ENCODE peak calls at places on chromosomes 6 and 20, in seven cellular contexts. Q is stimulated activated CD4-positive, alpha-beta T cell treated with anti-CD3 and anti-CD28 coated beads, Interleukin-1b, Interleukin-23, amount 100 ng/mL, for 1 hour; H is activated CD4-positive, alpha-beta T cell treated with anti-CD3 and anti-CD28 coated beads, Interleukin-2, amount 50 U/mL, for 4 hours; C is heart left ventricle; L is A172; Y is psoas muscle; J is WTC11. V is an unnamed sample.

GRCh38 chr6:145508107-145508506 is 227.2 kb downstream of the EPM2A start:
- DNase-seq in H (no peak), Y (no peak), Q (no peak), L (no peak), C (no peak), J (peak; percentile 16), V (no peak)

GRCh38 chr6:54267798-54268197 is 40.4 kb upstream of the TINAG start:
- DNase-seq in Y (no peak), Q (no peak), J (peak; percentile 24), L (peak; percentile 45), H (no peak), C (no peak), V (no peak)

GRCh38 chr20:36061754-36062153 is 92.8 kb upstream of the EPB41L1 start:
- DNase-seq in J (no peak), C (no peak), Q (no peak), H (no peak), L (no peak), Y (peak; percentile 32), V (no peak)

GRCh38 chr6:10414766-10415592 is at the start of gene TFAP2A:
- DNase-seq in H (no peak), Q (no peak), C (no peak), L (peak; percentile 94), Y (no peak), J (peak; percentile 70), V (no peak)

GRCh38 chr6:65126667-65127066 is 580.4 kb downstream of the EYS start:
- DNase-seq in J (no peak), H (no peak), Q (no peak), L (no peak), Y (no peak), C (no peak), V (no peak)

GRCh38 chr6:75386050-75386770 is 101.6 kb upstream of the TMEM30A start:
- DNase-seq in J (no peak), Y (no peak), H (no peak), L (no peak), Q (no peak), C (no peak), V (no peak)

GRCh38 chr6:25599516-25600060 is 52.4 kb upstream of the SCGN start:
- DNase-seq in C (no peak), L (no peak), Q (no peak), J (no peak), H (no peak), Y (no peak), V (no peak)

GRCh38 chr20:57223648-57224489 is 42.6 kb downstream of the BMP7 start:
- DNase-seq in Q (no peak), J (no peak), C (no peak), L (no peak), H (no peak), Y (peak; percentile 66), V (no peak)

GRCh38 chr6:45003961-45004360 is 324.2 kb upstream of the RUNX2 start:
- DNase-seq in C (no peak), Q (no peak), L (no peak), Y (no peak), H (no peak), J (no peak), V (no peak)

GRCh38 chr20:2756056-2756611 is 44.3 kb downstream of the CPXM1 start:
- DNase-seq in J (peak; percentile 77), C (no peak), H (no peak), L (peak; percentile 40), Q (no peak), Y (no peak), V (no peak)

GRCh38 chr6:138242987-138243592 is 24.8 kb upstream of the PBOV1 start:
- DNase-seq in Q (no peak), C (no peak), J (no peak), Y (no peak), H (no peak), L (no peak), V (no peak)

GRCh38 chr6:109166643-109167042 is 71.3 kb downstream of the CEP57L1 start:
- DNase-seq in L (no peak), H (no peak), Y (no peak), C (no peak), J (no peak), Q (no peak), V (no peak)

GRCh38 chr20:20259534-20259933 is 108.4 kb upstream of the INSM1 start:
- DNase-seq in C (no peak), Y (no peak), J (no peak), L (peak; percentile 16), Q (no peak), H (no peak), V (no peak)

GRCh38 chr20:56631318-56631989 is 2.3 kb downstream of the TFAP2C start:
- DNase-seq in Y (no peak), L (no peak), C (no peak), Q (no peak), H (no peak), J (peak; percentile 29), V (no peak)

GRCh38 chr6:161305860-161306259 is 32.0 kb upstream of the AGPAT4 start:
- DNase-seq in H (no peak), Q (no peak), J (no peak), C (no peak), Y (no peak), L (no peak), V (no peak)

GRCh38 chr6:57021086-57021720 is 25.3 kb upstream of the KIAA1586 start:
- DNase-seq in H (no peak), J (no peak), Y (no peak), L (peak; percentile 35), Q (no peak), C (no peak), V (peak; percentile 14)

GRCh38 chr6:141321486-141322347 is 811.0 kb upstream of the GJE1 start:
- DNase-seq in Y (no peak), J (no peak), C (no peak), Q (no peak), L (no peak), H (no peak), V (no peak)

GRCh38 chr6:41791306-41791705 is 3.8 kb downstream of the TOMM6 start:
- DNase-seq in J (no peak), C (no peak), L (no peak), H (no peak), Q (no peak), Y (no peak), V (no peak)

GRCh38 chr6:79065232-79065631 is 12.8 kb downstream of the PHIP start:
- DNase-seq in H (no peak), C (no peak), J (no peak), L (no peak), Q (no peak), Y (no peak), V (no peak)

GRCh38 chr6:154791561-154792317 is 58.5 kb downstream of the SCAF8 start:
- DNase-seq in Q (no peak), H (no peak), C (no peak), J (no peak), Y (no peak), L (no peak), V (no peak)

GRCh38 chr6:156731436-156731835 is 45.7 kb upstream of the ARID1B start:
- DNase-seq in C (no peak), L (peak; percentile 51), J (no peak), H (no peak), Q (no peak), Y (no peak), V (no peak)

GRCh38 chr6:138805431-138805830 is 9.5 kb downstream of the ECT2L start:
- DNase-seq in Q (no peak), Y (peak; percentile 34), H (no peak), L (no peak), C (no peak), J (no peak), V (no peak)

GRCh38 chr20:60283281-60283680 is 325.1 kb downstream of the CDH26 start:
- DNase-seq in C (no peak), Q (no peak), J (no peak), L (no peak), H (no peak), Y (no peak), V (no peak)

GRCh38 chr6:156699017-156699421 is 78.2 kb upstream of the ARID1B start:
- DNase-seq in Q (no peak), L (peak; percentile 64), H (no peak), C (no peak), J (no peak), Y (no peak), V (no peak)

GRCh38 chr6:170244721-170245201 is 46.1 kb downstream of the DLL1 start:
- DNase-seq in J (peak; percentile 33), C (no peak), Q (no peak), H (no peak), Y (no peak), L (no peak), V (no peak)

GRCh38 chr6:110053395-110054240 is 75.5 kb downstream of the GPR6 start:
- DNase-seq in H (no peak), C (no peak), J (no peak), Q (no peak), Y (no peak), L (peak; percentile 77), V (peak; percentile 9)

GRCh38 chr20:59955131-59955796 is 3.0 kb upstream of the CDH26 start:
- DNase-seq in H (no peak), J (no peak), C (no peak), Y (no peak), L (peak; percentile 11), Q (no peak), V (no peak)

GRCh38 chr6:43242908-43243648 is at the start of gene TTBK1:
- DNase-seq in H (no peak), C (no peak), Y (no peak), J (peak; percentile 51), L (no peak), Q (no peak), V (no peak)

GRCh38 chr6:20403080-20403765 is 1.5 kb downstream of the E2F3 start:
- DNase-seq in H (peak; percentile 91), J (peak; percentile 87), C (peak; percentile 96), L (peak; percentile 72), Y (peak; percentile 89), Q (peak; percentile 79), V (peak; percentile 77)